ENCODE peak calls at places on chromosomes 6 and 20, in seven cellular contexts. D, E, M, J, H, P and Y are unnamed samples.

GRCh38 chr20:2867081-2867860 is 6.0 kb upstream of the PTPRA start:
- DNase-seq in D (no peak), E (no peak), M (no peak), J (no peak), H (no peak), P (no peak), Y (no peak)

GRCh38 chr6:106974337-106974998 is at the start of gene CD24:
- DNase-seq in D (no peak), E (no peak), M (peak), J (no peak), H (no peak), P (no peak), Y (no peak)

GRCh38 chr20:39855799-39856198 is 833.2 kb downstream of the MAFB start:
- DNase-seq in D (no peak), E (no peak), M (no peak), J (no peak), H (no peak), P (no peak), Y (no peak)

GRCh38 chr6:149580880-149581279 is 14.7 kb downstream of the GINM1 start:
- DNase-seq in D (no peak), E (no peak), M (no peak), J (no peak), H (no peak), P (no peak), Y (no peak)

GRCh38 chr20:32037929-32038328 is 14.1 kb upstream of the HCK start:
- DNase-seq in D (no peak), E (no peak), M (no peak), J (no peak), H (peak), P (no peak), Y (no peak)

GRCh38 chr20:61628901-61629300 is 376.8 kb downstream of the CDH4 start:
- DNase-seq in D (no peak), E (no peak), M (no peak), J (no peak), H (no peak), P (no peak), Y (no peak)

GRCh38 chr6:29653452-29654038 is 3.3 kb upstream of the MOG start:
- DNase-seq in D (peak), E (no peak), M (peak), J (no peak), H (peak), P (no peak), Y (no peak)

GRCh38 chr6:135871878-135872277 is 20.4 kb downstream of the PDE7B start:
- DNase-seq in D (no peak), E (no peak), M (no peak), J (no peak), H (peak), P (no peak), Y (no peak)

GRCh38 chr20:25525295-25525694 is 60.0 kb downstream of the NINL start:
- DNase-seq in D (no peak), E (no peak), M (no peak), J (no peak), H (no peak), P (no peak), Y (no peak)

GRCh38 chr6:20534906-20535305 is 649 bp downstream of the CDKAL1 start:
- DNase-seq in D (no peak), E (no peak), M (no peak), J (no peak), H (no peak), P (no peak), Y (no peak)

GRCh38 chr20:32271620-32272019 is 5.8 kb upstream of the KIF3B start:
- DNase-seq in D (no peak), E (no peak), M (no peak), J (no peak), H (no peak), P (no peak), Y (no peak)

GRCh38 chr6:92376711-92377110 is 1042.6 kb downstream of the EPHA7 start:
- DNase-seq in D (no peak), E (no peak), M (no peak), J (no peak), H (no peak), P (no peak), Y (no peak)

GRCh38 chr6:163718537-163718936 is 304.0 kb downstream of the QKI start:
- DNase-seq in D (no peak), E (no peak), M (no peak), J (no peak), H (no peak), P (no peak), Y (no peak)

GRCh38 chr6:31058128-31058894 is 48.0 kb downstream of the MUC22 start:
- DNase-seq in D (no peak), E (no peak), M (no peak), J (no peak), H (peak), P (peak), Y (no peak)

GRCh38 chr20:48686238-48687096 is 141.3 kb downstream of the PREX1 start:
- DNase-seq in D (no peak), E (no peak), M (no peak), J (no peak), H (peak), P (no peak), Y (no peak)

GRCh38 chr6:54419885-54420284 is 111.6 kb downstream of the TINAG start:
- DNase-seq in D (no peak), E (no peak), M (no peak), J (no peak), H (peak), P (no peak), Y (no peak)

GRCh38 chr6:150119256-150119655 is 23.6 kb upstream of the PPP1R14C start:
- DNase-seq in D (no peak), E (no peak), M (no peak), J (no peak), H (no peak), P (no peak), Y (no peak)

GRCh38 chr6:25280617-25280990 is 1.4 kb downstream of the CARMIL1 start:
- DNase-seq in D (no peak), E (no peak), M (no peak), J (no peak), H (no peak), P (no peak), Y (no peak)

GRCh38 chr6:132763269-132763668 is 5.6 kb upstream of the VNN2 start:
- DNase-seq in D (no peak), E (no peak), M (peak), J (peak), H (no peak), P (no peak), Y (no peak)

GRCh38 chr6:53805725-53806124 is 10.9 kb downstream of the LRRC1 start:
- DNase-seq in D (no peak), E (no peak), M (no peak), J (no peak), H (no peak), P (no peak), Y (no peak)

GRCh38 chr20:18176318-18176785 is 38.7 kb downstream of the KAT14 start:
- DNase-seq in D (no peak), E (no peak), M (no peak), J (no peak), H (no peak), P (no peak), Y (no peak)

GRCh38 chr6:135537782-135538301 is 40.3 kb upstream of the AHI1 start:
- DNase-seq in D (no peak), E (no peak), M (peak), J (no peak), H (peak), P (no peak), Y (no peak)

GRCh38 chr20:3046677-3047462 is 1.0 kb downstream of the MRPS26 start:
- DNase-seq in D (peak), E (no peak), M (no peak), J (no peak), H (no peak), P (no peak), Y (no peak)

GRCh38 chr6:87016772-87017171 is 78.1 kb downstream of the CGA start:
- DNase-seq in D (no peak), E (no peak), M (no peak), J (no peak), H (no peak), P (no peak), Y (no peak)

GRCh38 chr6:166025149-166025898 is 142.3 kb downstream of the TBXT start:
- DNase-seq in D (no peak), E (no peak), M (no peak), J (no peak), H (peak), P (no peak), Y (no peak)

GRCh38 chr20:21077809-21078345 is 28.3 kb downstream of the LINC00237 start:
- DNase-seq in D (no peak), E (no peak), M (no peak), J (no peak), H (no peak), P (no peak), Y (no peak)

GRCh38 chr6:46993846-46994245 is 48.3 kb downstream of the ADGRF1 start:
- DNase-seq in D (no peak), E (no peak), M (no peak), J (no peak), H (peak), P (no peak), Y (no peak)

GRCh38 chr6:15148356-15149058 is 97.4 kb upstream of the JARID2 start:
- DNase-seq in D (no peak), E (no peak), M (no peak), J (no peak), H (peak), P (no peak), Y (peak)

GRCh38 chr6:144528605-144529425 is 243.7 kb downstream of the UTRN start:
- DNase-seq in D (no peak), E (no peak), M (no peak), J (no peak), H (no peak), P (no peak), Y (no peak)

GRCh38 chr6:84033523-84034451 is at the start of gene MRAP2:
- DNase-seq in D (no peak), E (no peak), M (no peak), J (no peak), H (no peak), P (no peak), Y (no peak)

GRCh38 chr20:46377532-46377931 is 28.9 kb downstream of the ELMO2 start:
- DNase-seq in D (no peak), E (no peak), M (no peak), J (no peak), H (no peak), P (no peak), Y (no peak)

GRCh38 chr6:168028181-168028580 is 30.7 kb downstream of the KIF25 start:
- DNase-seq in D (no peak), E (no peak), M (no peak), J (no peak), H (no peak), P (no peak), Y (no peak)

GRCh38 chr20:59005523-59006166 is 1.4 kb downstream of the CTSZ start:
- DNase-seq in D (no peak), E (no peak), M (no peak), J (no peak), H (no peak), P (no peak), Y (no peak)

GRCh38 chr6:28224131-28225055 is 682 bp upstream of the ZSCAN9 start:
- DNase-seq in D (no peak), E (no peak), M (no peak), J (no peak), H (no peak), P (no peak), Y (no peak)